ENCODE peak calls at places on chromosome 4, in four cellular contexts. C is NCI-H1092 treated with DMSO at 0.1 percent for 48 hours; L is activated gamma-delta T cell treated with Interleukin-2 at 50 U/mL for 16 hours; Q is stimulated activated CD8-positive, alpha-beta memory T cell treated with anti-CD3 and anti-CD28 coated beads, Interleukin-4, amount 100 ng/mL, for 48 hours. E is an unnamed sample.

GRCh38 chr4:47694322-47694721 is 143.5 kb downstream of the CORIN start:
- DNase-seq in L (no peak), Q (no peak), C (no peak), E (no peak)

GRCh38 chr4:52423967-52424366 is 235.1 kb downstream of the USP46 start:
- DNase-seq in Q (no peak), C (no peak), L (no peak), E (no peak)

GRCh38 chr4:37865450-37865849 is 25.4 kb upstream of the TBC1D1 start:
- DNase-seq in C (no peak), Q (no peak), L (no peak), E (no peak)

GRCh38 chr4:31518796-31519250 is 798.7 kb downstream of the PCDH7 start:
- DNase-seq in Q (no peak), C (no peak), L (no peak), E (no peak)

GRCh38 chr4:39502034-39502658 is 25.1 kb downstream of the UGDH start:
- DNase-seq in L (no peak), Q (no peak), C (no peak), E (no peak)

GRCh38 chr4:89797117-89797516 is 39.8 kb downstream of the SNCA start:
- DNase-seq in Q (no peak), L (no peak), C (no peak), E (no peak)

GRCh38 chr4:139740531-139741041 is 75.0 kb downstream of the MGST2 start:
- DNase-seq in Q (no peak), C (peak), L (no peak), E (no peak)

GRCh38 chr4:107913283-107913899 is 18.0 kb upstream of the CYP2U1 start:
- DNase-seq in L (peak), C (peak), Q (no peak), E (peak)

GRCh38 chr4:3871181-3871852 is 105.1 kb downstream of the ADRA2C start:
- DNase-seq in C (peak), Q (peak), L (no peak), E (peak)

GRCh38 chr4:119731146-119731742 is 102.6 kb upstream of the PDE5A start:
- DNase-seq in L (no peak), Q (no peak), C (no peak), E (no peak)